ENCODE peak calls at places on chromosome 11, in five cellular contexts. P is K562; D is lower lobe of right lung; S is activated naive CD4-positive, alpha-beta T cell; F is stimulated activated CD8-positive, alpha-beta memory T cell treated with anti-CD3 and anti-CD28 coated beads, Interleukin-4, amount 100 ng/mL, for 24 hours. M is an unnamed sample.
A peak's percentile ranks its signal among the peaks of the same experiment; 100 is the strongest.

GRCh38 chr11:119496453-119496852 is 73.5 kb upstream of the THY1 start:
- DNase-seq in P (no peak), F (no peak), D (no peak), S (no peak), M (no peak)

GRCh38 chr11:125564357-125564756 is 4.9 kb upstream of the EI24 start:
- DNase-seq in P (no peak), D (no peak), F (no peak), S (no peak), M (no peak)

GRCh38 chr11:24513837-24514594 is 17.2 kb downstream of the LUZP2 start:
- DNase-seq in F (no peak), S (no peak), P (no peak), D (no peak), M (no peak)

GRCh38 chr11:46637546-46637945 is 20.2 kb downstream of the ATG13 start:
- DNase-seq in D (no peak), P (no peak), F (no peak), S (no peak), M (no peak)

GRCh38 chr11:36726420-36726819 is 128.4 kb upstream of the RAG2 start:
- DNase-seq in F (no peak), P (no peak), D (no peak), S (no peak), M (no peak)

GRCh38 chr11:47523491-47524199 is 29.3 kb downstream of the CELF1 start:
- DNase-seq in P (peak; percentile 42), F (no peak), D (no peak), S (peak; percentile 24), M (no peak)

GRCh38 chr11:87076260-87076783 is 38.6 kb downstream of the TMEM135 start:
- DNase-seq in F (no peak), S (no peak), P (no peak), D (no peak), M (no peak)

GRCh38 chr11:78076733-78077403 is 2.8 kb downstream of the NDUFC2 start:
- DNase-seq in P (no peak), F (no peak), D (no peak), S (no peak), M (no peak)

GRCh38 chr11:57330029-57330428 is 5.3 kb upstream of the TNKS1BP1 start:
- DNase-seq in S (no peak), F (no peak), P (no peak), D (no peak), M (no peak)

GRCh38 chr11:18358646-18359045 is 35.7 kb upstream of the LDHA start:
- DNase-seq in S (no peak), F (no peak), P (no peak), D (no peak), M (no peak)

GRCh38 chr11:118912742-118913410 is 12.8 kb downstream of the BCL9L start:
- DNase-seq in F (no peak), D (no peak), P (no peak), S (no peak), M (peak; percentile 42)

GRCh38 chr11:77479746-77480352 is 6.0 kb upstream of the PAK1 start:
- DNase-seq in P (no peak), F (no peak), S (no peak), D (no peak), M (no peak)

GRCh38 chr11:126317681-126318641 is 14.1 kb downstream of the DCPS start:
- DNase-seq in S (no peak), P (no peak), D (peak; percentile 68), F (no peak), M (no peak)

GRCh38 chr11:85076535-85077330 is 550.4 kb downstream of the DLG2 start:
- DNase-seq in F (no peak), P (no peak), S (no peak), D (no peak), M (no peak)

GRCh38 chr11:118497831-118498230 is 29.4 kb upstream of the TTC36 start:
- DNase-seq in F (no peak), S (no peak), P (no peak), D (no peak), M (no peak)

GRCh38 chr11:132681971-132682370 is 850.3 kb downstream of the OPCML start:
- DNase-seq in P (no peak), D (no peak), F (no peak), S (no peak), M (no peak)

M was measured in erythroblast.